ENCODE peak calls at places on chromosomes 2 and 18, in four cellular contexts. R is PC-9, W is nucleus accumbens, F is amygdala. X is an unnamed sample.

GRCh38 chr18:66599190-66599589 is 4.7 kb downstream of the CDH19 start:
- DNase-seq in R (peak; percentile 21), W (no peak), F (no peak), X (no peak)

GRCh38 chr2:45845058-45845457 is 193.6 kb downstream of the PRKCE start:
- DNase-seq in R (no peak), W (no peak), F (no peak), X (no peak)

GRCh38 chr2:159151198-159152118 is 135.0 kb downstream of the WDSUB1 start:
- DNase-seq in R (no peak), W (no peak), F (no peak), X (no peak)

GRCh38 chr18:34709631-34710429 is at the start of gene DTNA:
- DNase-seq in R (no peak), W (no peak), F (no peak), X (no peak)

GRCh38 chr2:10398496-10398895 is 49.6 kb downstream of the ODC1 start:
- DNase-seq in R (no peak), W (no peak), F (no peak), X (peak; percentile 59)

GRCh38 chr2:38959938-38960608 is 70.4 kb downstream of the ARHGEF33 start:
- DNase-seq in R (peak; percentile 64), W (no peak), F (peak; percentile 45), X (peak; percentile 58)

GRCh38 chr2:196487426-196487825 is 152.1 kb upstream of the CCDC150 start:
- DNase-seq in R (no peak), W (no peak), F (no peak), X (no peak)

GRCh38 chr2:151946856-151947523 is 118.8 kb upstream of the ARL5A start:
- DNase-seq in R (no peak), W (no peak), F (no peak), X (peak; percentile 47)

GRCh38 chr2:111116843-111117665 is 3.7 kb upstream of the BCL2L11 start:
- DNase-seq in R (no peak), W (no peak), F (peak; percentile 41), X (peak; percentile 75)

GRCh38 chr2:46984642-46985476 is 69.3 kb upstream of the MCFD2 start:
- DNase-seq in R (peak; percentile 78), W (no peak), F (no peak), X (peak; percentile 80)